ENCODE peak calls at places on chromosomes 4 and X, in seven cellular contexts. Z is esophagus squamous epithelium, N is dorsolateral prefrontal cortex, X is GM13976, D is progenitor cell of endocrine pancreas, G is astrocyte of the spinal cord, B is AG04449. A is an unnamed sample.
A peak's percentile ranks its signal among the peaks of the same experiment; 100 is the strongest.

GRCh38 chr4:67122029-67122428 is 423.3 kb downstream of the CENPC start:
- DNase-seq in Z (no peak), N (no peak), X (no peak), D (no peak), G (no peak), B (no peak), A (no peak)

GRCh38 chrX:94633237-94633636 is 959.2 kb downstream of the FAM133A start:
- DNase-seq in Z (no peak), N (no peak), X (no peak), D (no peak), G (no peak), B (no peak), A (no peak)

GRCh38 chr4:115920637-115921036 is 807.2 kb upstream of the NDST4 start:
- DNase-seq in Z (no peak), N (no peak), X (no peak), D (no peak), G (no peak), B (no peak), A (no peak)

GRCh38 chr4:6909113-6909969 is at the start of gene TBC1D14:
- DNase-seq in Z (peak; percentile 39), N (peak; percentile 86), X (peak; percentile 97), D (peak; percentile 79), G (peak; percentile 90), B (no peak), A (peak; percentile 91)

GRCh38 chr4:83772680-83773079 is 236.8 kb downstream of the GPAT3 start:
- DNase-seq in Z (no peak), N (no peak), X (no peak), D (no peak), G (peak; percentile 6), B (no peak), A (no peak)

GRCh38 chrX:7027071-7027470 is 120.4 kb upstream of the STS start:
- DNase-seq in Z (no peak), N (no peak), X (no peak), D (no peak), G (no peak), B (no peak), A (no peak)

GRCh38 chr4:158769175-158769831 is 477 bp downstream of the FNIP2 start:
- DNase-seq in Z (no peak), N (peak; percentile 38), X (no peak), D (peak; percentile 33), G (no peak), B (no peak), A (peak; percentile 55)

GRCh38 chrX:16148896-16149295 is 18.4 kb upstream of the MAGEB17 start:
- DNase-seq in Z (no peak), N (no peak), X (no peak), D (no peak), G (no peak), B (no peak), A (no peak)

GRCh38 chr4:22500128-22500611 is 15.7 kb downstream of the ADGRA3 start:
- DNase-seq in Z (no peak), N (no peak), X (no peak), D (no peak), G (no peak), B (no peak), A (no peak)

GRCh38 chr4:173135241-173135847 is 33.3 kb upstream of the GALNT7 start:
- DNase-seq in Z (no peak), N (no peak), X (no peak), D (no peak), G (peak; percentile 34), B (no peak), A (no peak)

GRCh38 chrX:154354013-154354412 is 20.4 kb downstream of the FLNA start:
- DNase-seq in Z (no peak), N (no peak), X (no peak), D (no peak), G (no peak), B (no peak), A (peak; percentile 45)

GRCh38 chr4:96166806-96167205 is 326.9 kb downstream of the PDHA2 start:
- DNase-seq in Z (no peak), N (no peak), X (no peak), D (no peak), G (no peak), B (no peak), A (no peak)

GRCh38 chr4:119666653-119667091 is 38.1 kb upstream of the PDE5A start:
- DNase-seq in Z (no peak), N (no peak), X (no peak), D (no peak), G (no peak), B (no peak), A (no peak)

GRCh38 chr4:61443813-61444510 is 243.8 kb downstream of the ADGRL3 start:
- DNase-seq in Z (no peak), N (no peak), X (no peak), D (no peak), G (peak; percentile 60), B (no peak), A (no peak)

GRCh38 chr4:8195431-8195830 is 3.7 kb upstream of the SH3TC1 start:
- DNase-seq in Z (no peak), N (no peak), X (no peak), D (no peak), G (no peak), B (no peak), A (no peak)

GRCh38 chr4:8191136-8191747 is 7.8 kb upstream of the SH3TC1 start:
- DNase-seq in Z (peak; percentile 34), N (peak; percentile 51), X (peak; percentile 72), D (no peak), G (peak; percentile 64), B (no peak), A (peak; percentile 78)

GRCh38 chr4:8194306-8195242 is 4.5 kb upstream of the SH3TC1 start:
- DNase-seq in Z (no peak), N (no peak), X (no peak), D (no peak), G (no peak), B (no peak), A (no peak)

GRCh38 chr4:8195841-8196460 is 3.1 kb upstream of the SH3TC1 start:
- DNase-seq in Z (no peak), N (no peak), X (no peak), D (no peak), G (no peak), B (no peak), A (no peak)

DNA sequence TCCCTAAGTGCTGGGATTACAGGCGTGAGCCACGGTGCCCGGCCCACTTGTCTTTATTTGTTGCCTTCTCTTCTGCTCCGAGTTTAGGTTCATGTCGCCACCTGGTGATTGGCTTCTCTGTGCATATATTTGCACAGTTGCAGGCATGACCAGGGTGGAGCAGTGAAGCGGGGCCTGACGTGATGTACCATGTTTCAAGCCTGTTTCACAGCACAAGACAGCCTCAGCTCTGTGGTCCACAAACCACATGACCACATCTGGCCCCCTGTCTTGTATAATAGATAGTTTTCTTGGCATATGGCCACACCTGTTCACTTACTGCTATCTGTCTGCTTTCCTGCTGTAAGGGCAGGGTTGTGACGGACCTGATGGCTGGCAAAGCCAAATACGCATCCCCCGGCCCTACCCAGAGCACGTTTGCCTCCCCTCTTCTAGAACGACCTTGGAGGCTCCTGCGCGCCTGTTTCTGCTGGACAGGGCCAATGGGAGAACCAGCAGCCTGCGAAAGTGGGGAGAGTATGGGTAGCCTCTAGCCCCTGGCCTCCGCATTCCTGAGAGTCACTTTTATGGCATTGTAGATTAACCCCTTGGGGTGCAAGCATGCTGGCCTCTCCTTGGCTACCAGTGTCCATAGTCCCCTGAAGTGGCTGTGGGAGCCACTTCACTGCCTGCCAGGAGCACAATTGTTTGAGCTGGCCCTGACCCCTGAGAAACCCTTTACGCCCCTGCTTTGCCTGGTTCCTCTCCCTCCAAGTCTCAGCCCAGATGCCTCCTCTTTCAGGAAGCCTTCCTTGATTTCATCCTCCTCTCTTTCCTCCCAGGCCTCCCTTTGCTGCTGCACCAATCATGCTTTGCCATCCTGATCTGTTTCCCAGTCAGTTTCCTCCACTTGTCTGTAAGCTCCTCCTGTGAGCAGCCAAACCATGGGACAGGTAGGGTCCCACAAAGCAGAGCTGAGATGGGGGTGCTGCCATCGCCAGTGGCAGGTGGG is 6.0 kb upstream of the SH3TC1 start:
- DNase-seq in Z (no peak), N (peak; percentile 66), X (peak; percentile 76), D (no peak), G (peak; percentile 50), B (no peak), A (peak; percentile 79)
- TF ChIP-seq CTCF in Z (peak; percentile 69), N (peak; percentile 34), X (peak; percentile 73), D (peak; percentile 15), G (peak; percentile 34), B (peak; percentile 20), A (peak; percentile 21)

DNA sequence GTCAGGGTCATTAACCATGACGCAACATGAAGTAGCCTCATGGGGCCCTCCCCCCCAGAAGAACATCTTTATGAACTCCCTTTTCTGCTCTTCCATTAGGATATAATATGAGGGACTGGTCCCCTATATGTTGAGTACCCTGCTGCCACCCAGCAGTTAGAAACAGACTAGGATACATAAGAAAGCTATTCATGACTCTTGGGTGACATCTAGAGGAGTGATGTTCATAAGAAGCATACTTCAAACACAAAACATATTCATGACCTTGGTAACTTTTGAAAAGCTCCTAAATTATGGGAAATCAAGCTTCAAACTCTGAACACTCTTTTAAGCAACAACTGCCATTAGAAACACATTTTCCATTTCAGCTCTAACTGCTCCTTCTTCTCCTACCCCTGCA is 155.2 kb upstream of the SPIN4 start:
- DNase-seq in Z (no peak), N (no peak), X (peak; percentile 6), D (no peak), G (peak; percentile 39), B (no peak), A (no peak)
- TF ChIP-seq CTCF in Z (peak; percentile 5), N (peak; percentile 40), X (peak; percentile 1), D (peak; percentile 33), G (peak; percentile 15), B (no peak), A (peak; percentile 10)

GRCh38 chr4:139278956-139279722 is 886 bp downstream of the MGARP start:
- DNase-seq in Z (no peak), N (no peak), X (peak; percentile 34), D (no peak), G (peak; percentile 15), B (no peak), A (peak; percentile 62)

GRCh38 chr4:139278450-139278849 is 1.6 kb downstream of the MGARP start:
- DNase-seq in Z (no peak), N (no peak), X (no peak), D (no peak), G (no peak), B (no peak), A (no peak)

GRCh38 chr4:139279723-139280620 is at the start of gene MGARP:
- DNase-seq in Z (no peak), N (peak; percentile 52), X (peak; percentile 54), D (peak; percentile 11), G (no peak), B (no peak), A (no peak)

GRCh38 chr4:139282375-139283075 is 2.5 kb upstream of the MGARP start:
- DNase-seq in Z (no peak), N (no peak), X (no peak), D (no peak), G (no peak), B (no peak), A (no peak)

DNA sequence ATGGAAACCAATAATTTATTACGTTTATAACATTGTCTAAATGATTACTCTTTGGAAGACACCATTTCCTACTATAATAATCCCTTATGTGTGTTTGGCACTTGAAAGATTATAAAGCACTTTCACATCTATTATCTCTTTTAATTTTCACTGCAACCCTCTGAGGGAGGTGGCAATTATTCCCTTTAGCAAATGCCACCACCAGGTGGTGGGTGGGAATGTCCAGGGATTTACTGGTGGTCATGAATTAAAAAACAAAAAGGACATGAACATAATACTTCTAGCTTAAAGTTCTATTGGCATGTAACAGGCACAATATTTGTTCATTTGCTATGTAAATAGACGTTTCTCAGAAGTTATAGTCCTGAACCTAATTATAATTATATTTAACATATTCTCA is 1.2 kb upstream of the MGARP start:
- DNase-seq in Z (no peak), N (no peak), X (no peak), D (no peak), G (no peak), B (no peak), A (no peak)
- TF ChIP-seq CTCF in Z (no peak), N (no peak), X (no peak), D (peak; percentile 29), G (peak; percentile 25), B (no peak), A (no peak)

GRCh38 chr4:90960840-90961239 is 833.6 kb downstream of the CCSER1 start:
- DNase-seq in Z (no peak), N (no peak), X (no peak), D (no peak), G (no peak), B (no peak), A (no peak)
- TF ChIP-seq CTCF in Z (no peak), N (no peak), X (no peak), D (no peak), G (no peak), B (no peak), A (no peak)